ENCODE peak calls at places on chromosomes 13 and 19, in five cellular contexts. One of them, this sample, is unnamed.

GRCh38 chr19:35216026-35216832 is 12.3 kb downstream of the FAM187B start:
- DNase-seq in astrocyte of the spinal cord: no peak
- DNase-seq in PC-3: no peak
- DNase-seq in MCF 10A: no peak
- DNase-seq in lower lobe of right lung: no peak
- DNase-seq in this sample: no peak

GRCh38 chr13:29449726-29450125 is 145.8 kb downstream of the SLC7A1 start:
- DNase-seq in astrocyte of the spinal cord: no peak
- DNase-seq in PC-3: no peak
- DNase-seq in MCF 10A: no peak
- DNase-seq in lower lobe of right lung: no peak
- DNase-seq in this sample: no peak

GRCh38 chr13:35995136-35995535 is 136.0 kb downstream of the DCLK1 start:
- DNase-seq in astrocyte of the spinal cord: no peak
- DNase-seq in PC-3: no peak
- DNase-seq in MCF 10A: peak
- DNase-seq in lower lobe of right lung: no peak
- DNase-seq in this sample: no peak

GRCh38 chr19:55809381-55810058 is 22.3 kb downstream of the NLRP11 start:
- DNase-seq in astrocyte of the spinal cord: peak
- DNase-seq in PC-3: peak
- DNase-seq in MCF 10A: peak
- DNase-seq in lower lobe of right lung: peak
- DNase-seq in this sample: no peak

GRCh38 chr19:35303357-35303915 is 11.5 kb downstream of the MAG start:
- DNase-seq in astrocyte of the spinal cord: no peak
- DNase-seq in PC-3: no peak
- DNase-seq in MCF 10A: no peak
- DNase-seq in lower lobe of right lung: no peak
- DNase-seq in this sample: no peak

GRCh38 chr13:85108356-85108755 is 690.9 kb downstream of the SLITRK6 start:
- DNase-seq in astrocyte of the spinal cord: no peak
- DNase-seq in PC-3: no peak
- DNase-seq in MCF 10A: peak
- DNase-seq in lower lobe of right lung: no peak
- DNase-seq in this sample: no peak

GRCh38 chr19:43425567-43426392 is 11.1 kb downstream of the TEX101 start:
- DNase-seq in astrocyte of the spinal cord: no peak
- DNase-seq in PC-3: peak
- DNase-seq in MCF 10A: peak
- DNase-seq in lower lobe of right lung: no peak
- DNase-seq in this sample: no peak

GRCh38 chr19:56170261-56170660 is 5.5 kb upstream of the GALP start:
- DNase-seq in astrocyte of the spinal cord: peak
- DNase-seq in PC-3: peak
- DNase-seq in MCF 10A: peak
- DNase-seq in lower lobe of right lung: peak
- DNase-seq in this sample: no peak

GRCh38 chr19:19372656-19373416 is 32.6 kb upstream of the GATAD2A start:
- DNase-seq in astrocyte of the spinal cord: peak
- DNase-seq in PC-3: peak
- DNase-seq in MCF 10A: peak
- DNase-seq in lower lobe of right lung: peak
- DNase-seq in this sample: no peak

GRCh38 chr19:30968210-30968609 is 381.0 kb downstream of the TSHZ3 start:
- DNase-seq in astrocyte of the spinal cord: no peak
- DNase-seq in PC-3: no peak
- DNase-seq in MCF 10A: no peak
- DNase-seq in lower lobe of right lung: no peak
- DNase-seq in this sample: no peak
- TF ChIP-seq CTCF in astrocyte of the spinal cord: no peak
- TF ChIP-seq CTCF in PC-3: no peak
- TF ChIP-seq CTCF in MCF 10A: no peak
- TF ChIP-seq CTCF in lower lobe of right lung: no peak
- TF ChIP-seq CTCF in this sample: peak

GRCh38 chr19:2582984-2583956 is 107.3 kb downstream of the GADD45B start:
- DNase-seq in astrocyte of the spinal cord: no peak
- DNase-seq in PC-3: no peak
- DNase-seq in MCF 10A: no peak
- DNase-seq in lower lobe of right lung: no peak
- DNase-seq in this sample: no peak

GRCh38 chr19:2587001-2587719 is 111.2 kb downstream of the GADD45B start:
- DNase-seq in astrocyte of the spinal cord: peak
- DNase-seq in PC-3: no peak
- DNase-seq in MCF 10A: no peak
- DNase-seq in lower lobe of right lung: no peak
- DNase-seq in this sample: no peak

GRCh38 chr19:2579678-2580280 is 103.9 kb downstream of the GADD45B start:
- DNase-seq in astrocyte of the spinal cord: no peak
- DNase-seq in PC-3: no peak
- DNase-seq in MCF 10A: no peak
- DNase-seq in lower lobe of right lung: no peak
- DNase-seq in this sample: no peak

GRCh38 chr19:2586196-2586595 is 110.3 kb downstream of the GADD45B start:
- DNase-seq in astrocyte of the spinal cord: no peak
- DNase-seq in PC-3: no peak
- DNase-seq in MCF 10A: no peak
- DNase-seq in lower lobe of right lung: no peak
- DNase-seq in this sample: no peak

DNA sequence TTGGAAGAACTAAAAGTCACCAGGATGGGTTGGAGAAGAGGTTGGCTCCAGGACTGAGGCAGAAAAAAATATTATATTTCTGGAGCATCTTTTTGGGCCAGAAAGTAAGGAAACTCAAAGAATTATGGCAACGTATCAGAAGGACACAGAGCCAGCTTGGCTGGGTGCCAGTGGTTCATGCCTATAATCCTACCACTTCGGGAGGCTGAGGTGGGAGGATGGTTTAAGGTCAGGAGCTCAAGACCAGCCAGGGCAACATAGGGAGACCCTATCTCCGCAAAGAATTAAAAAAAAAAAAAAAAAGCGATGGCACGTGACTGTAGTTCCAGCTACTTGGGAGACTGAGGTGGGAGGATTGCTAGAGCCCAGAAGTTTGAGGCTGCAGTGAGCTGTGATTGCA is 108.1 kb downstream of the GADD45B start:
- DNase-seq in astrocyte of the spinal cord: no peak
- DNase-seq in PC-3: no peak
- DNase-seq in MCF 10A: no peak
- DNase-seq in lower lobe of right lung: no peak
- DNase-seq in this sample: no peak
- TF ChIP-seq CTCF in astrocyte of the spinal cord: no peak
- TF ChIP-seq CTCF in PC-3: no peak
- TF ChIP-seq CTCF in MCF 10A: no peak
- TF ChIP-seq CTCF in lower lobe of right lung: no peak
- TF ChIP-seq CTCF in this sample: no peak

DNA sequence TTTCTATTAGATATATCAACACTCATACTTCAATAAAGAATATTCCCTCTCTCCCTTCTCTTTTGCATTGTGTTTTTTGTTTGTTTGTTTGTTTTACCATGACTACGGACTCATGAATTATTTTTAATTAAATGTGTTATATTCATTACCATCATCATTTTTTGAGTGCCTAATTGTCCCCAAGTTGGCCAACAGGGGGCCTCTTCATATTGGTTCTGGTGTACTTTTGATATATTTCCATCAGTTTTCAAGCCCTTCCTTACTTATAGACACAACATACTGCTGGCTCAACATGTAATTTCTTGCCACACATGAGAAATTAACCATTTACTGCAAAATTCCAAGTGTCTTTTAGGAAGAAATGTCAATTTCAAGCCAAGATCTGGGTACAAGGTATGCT is 54.5 kb upstream of the GPC6 start:
- DNase-seq in astrocyte of the spinal cord: no peak
- DNase-seq in PC-3: no peak
- DNase-seq in MCF 10A: no peak
- DNase-seq in lower lobe of right lung: no peak
- DNase-seq in this sample: no peak
- TF ChIP-seq CTCF in astrocyte of the spinal cord: peak
- TF ChIP-seq CTCF in PC-3: peak
- TF ChIP-seq CTCF in MCF 10A: no peak
- TF ChIP-seq CTCF in lower lobe of right lung: no peak
- TF ChIP-seq CTCF in this sample: peak

DNA sequence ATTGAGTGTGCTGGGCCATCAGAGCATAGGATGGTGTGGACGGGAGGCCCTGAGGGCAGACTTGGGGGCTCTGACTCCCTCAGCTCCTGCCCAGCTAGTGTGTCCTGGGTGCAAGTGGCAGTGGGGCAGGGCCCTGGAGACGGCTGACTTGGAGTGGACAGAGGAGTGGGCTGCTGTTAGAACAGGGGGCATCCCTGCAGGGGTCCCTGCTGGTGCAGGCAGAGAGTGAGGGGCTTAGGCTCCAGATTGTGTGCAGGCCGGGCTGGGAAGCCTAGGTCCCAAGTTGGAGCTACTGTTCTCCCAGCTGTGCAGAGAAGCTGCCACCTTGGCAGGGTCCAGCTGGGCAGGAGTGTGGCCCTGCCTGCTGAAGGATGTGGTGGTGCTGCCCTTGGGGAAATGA is 8.6 kb downstream of the KCTD15 start:
- DNase-seq in astrocyte of the spinal cord: no peak
- DNase-seq in PC-3: no peak
- DNase-seq in MCF 10A: no peak
- DNase-seq in lower lobe of right lung: no peak
- DNase-seq in this sample: no peak
- TF ChIP-seq CTCF in astrocyte of the spinal cord: no peak
- TF ChIP-seq CTCF in PC-3: no peak
- TF ChIP-seq CTCF in MCF 10A: no peak
- TF ChIP-seq CTCF in lower lobe of right lung: no peak
- TF ChIP-seq CTCF in this sample: no peak

This sample was measured in D721Med.